ENCODE peak calls at places on chromosomes 2 and 18, in six cellular contexts. B is lower leg skin; I is CD8-positive, alpha-beta T cell; Z is WTC11; N is BJ; X is fibroblast of the aortic adventitia. G is an unnamed sample.

GRCh38 chr18:62577748-62578147 is 54.9 kb downstream of the ZCCHC2 start:
- DNase-seq in B (no peak), I (no peak), Z (no peak), X (no peak), N (no peak), G (no peak)

GRCh38 chr2:99940963-99941362 is 201.4 kb downstream of the AFF3 start:
- DNase-seq in N (peak; percentile 11), B (no peak), Z (no peak), X (peak; percentile 11), I (no peak), G (no peak)

GRCh38 chr2:479505-480161 is 191.7 kb upstream of the ALKAL2 start:
- DNase-seq in Z (no peak), N (no peak), B (no peak), I (no peak), X (no peak), G (no peak)

GRCh38 chr18:28204154-28204553 is 27.2 kb upstream of the CDH2 start:
- DNase-seq in I (no peak), Z (no peak), X (peak; percentile 95), N (peak; percentile 65), B (no peak), G (peak; percentile 28)

GRCh38 chr18:78237864-78238263 is 741.8 kb upstream of the SALL3 start:
- DNase-seq in Z (no peak), X (no peak), I (no peak), B (no peak), N (no peak), G (no peak)

GRCh38 chr2:172513524-172513900 is 42.4 kb upstream of the PDK1 start:
- DNase-seq in N (no peak), X (no peak), B (no peak), I (no peak), Z (no peak), G (no peak)

GRCh38 chr2:23283-23682 is 23.0 kb downstream of the FAM110C start:
- DNase-seq in N (no peak), I (no peak), B (no peak), X (no peak), Z (no peak), G (no peak)

GRCh38 chr2:226114436-226114835 is 685.2 kb downstream of the IRS1 start:
- DNase-seq in N (no peak), I (no peak), Z (no peak), X (peak; percentile 33), B (no peak), G (no peak)

GRCh38 chr2:71746946-71747501 is 293.7 kb downstream of the DYSF start:
- DNase-seq in Z (no peak), I (no peak), N (no peak), X (peak; percentile 73), B (peak; percentile 62), G (no peak)

GRCh38 chr18:66724664-66725356 is 120.9 kb upstream of the CDH19 start:
- DNase-seq in I (no peak), X (no peak), N (no peak), B (no peak), Z (no peak), G (no peak)

GRCh38 chr2:54839526-54840255 is 116.2 kb downstream of the EML6 start:
- DNase-seq in X (peak; percentile 6), I (no peak), B (no peak), Z (no peak), N (no peak), G (no peak)

GRCh38 chr2:176536739-176537138 is 267.5 kb downstream of the MTX2 start:
- DNase-seq in Z (no peak), X (no peak), N (no peak), B (no peak), I (no peak), G (no peak)

GRCh38 chr2:43977677-43978076 is 18.1 kb downstream of the LRPPRC start:
- DNase-seq in B (no peak), I (no peak), Z (no peak), X (no peak), N (no peak), G (no peak)

GRCh38 chr2:45938649-45939511 is 287.4 kb downstream of the PRKCE start:
- DNase-seq in I (no peak), B (peak; percentile 74), N (peak; percentile 86), X (peak; percentile 97), Z (no peak), G (peak; percentile 94)

GRCh38 chr2:222468338-222468737 is 44.0 kb downstream of the SGPP2 start:
- DNase-seq in X (no peak), I (no peak), B (no peak), N (no peak), Z (no peak), G (no peak)

GRCh38 chr2:36663851-36664715 is 32.4 kb upstream of the VIT start:
- DNase-seq in I (no peak), Z (no peak), B (no peak), N (peak; percentile 41), X (peak; percentile 86), G (peak; percentile 70)

GRCh38 chr18:28802546-28802945 is 625.6 kb upstream of the CDH2 start:
- DNase-seq in X (peak; percentile 32), B (no peak), I (no peak), Z (no peak), N (peak; percentile 6), G (no peak)

GRCh38 chr2:205982776-205983327 is 103.1 kb downstream of the INO80D start:
- DNase-seq in I (no peak), N (no peak), B (no peak), Z (no peak), X (no peak), G (no peak)

GRCh38 chr2:18883626-18884456 is 294.5 kb upstream of the NT5C1B start:
- DNase-seq in Z (peak; percentile 28), I (no peak), B (no peak), N (no peak), X (peak; percentile 35), G (no peak)
- TF ChIP-seq CTCF in Z (no peak), I (no peak), B (no peak), N (peak; percentile 50), X (peak; percentile 37), G (peak; percentile 32)

DNA sequence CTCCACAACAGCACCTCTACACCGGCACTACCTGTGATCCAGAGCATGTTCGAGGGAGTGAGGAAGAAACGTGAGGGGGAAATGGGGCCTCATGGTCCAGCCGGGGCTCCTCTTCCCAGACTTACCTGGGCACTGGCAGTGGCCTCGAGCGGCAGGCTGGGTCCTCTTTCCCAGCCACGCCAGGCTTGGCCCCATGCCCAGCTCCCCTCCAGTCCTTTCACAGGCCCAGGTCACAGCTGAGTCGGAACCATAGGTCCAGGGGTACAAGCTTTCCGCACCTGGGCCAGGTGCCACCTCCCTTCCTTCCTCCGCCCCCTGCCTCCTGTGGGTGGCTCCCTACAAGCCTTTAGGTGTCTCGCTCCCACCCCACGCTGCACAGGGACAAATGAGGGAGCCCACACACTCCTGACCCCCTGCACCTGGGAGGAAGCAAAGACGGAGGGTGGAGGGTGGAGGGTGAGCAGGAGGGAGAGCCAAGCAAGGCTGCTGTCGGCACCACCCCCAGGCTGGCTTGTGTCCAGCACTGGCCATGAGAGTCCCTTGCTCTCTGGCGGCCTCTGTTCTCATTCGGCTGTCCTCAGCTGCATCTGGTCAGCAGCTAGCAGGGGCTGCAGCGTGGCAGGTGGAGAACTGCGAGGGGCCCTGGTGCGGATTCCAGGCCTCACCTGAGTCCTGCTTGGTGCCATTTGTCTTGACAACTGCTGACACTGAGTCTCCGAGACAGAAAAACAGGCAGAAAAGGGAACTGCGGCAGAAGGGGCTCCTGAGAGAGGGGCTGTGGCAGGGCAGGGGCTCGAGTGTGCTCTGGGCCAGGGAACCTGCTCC is 26.8 kb downstream of the ADRA2B start:
- DNase-seq in X (no peak), N (no peak), I (no peak), B (peak; percentile 13), Z (no peak), G (no peak)
- TF ChIP-seq CTCF in X (no peak), N (no peak), I (no peak), B (no peak), Z (no peak), G (no peak)

DNA sequence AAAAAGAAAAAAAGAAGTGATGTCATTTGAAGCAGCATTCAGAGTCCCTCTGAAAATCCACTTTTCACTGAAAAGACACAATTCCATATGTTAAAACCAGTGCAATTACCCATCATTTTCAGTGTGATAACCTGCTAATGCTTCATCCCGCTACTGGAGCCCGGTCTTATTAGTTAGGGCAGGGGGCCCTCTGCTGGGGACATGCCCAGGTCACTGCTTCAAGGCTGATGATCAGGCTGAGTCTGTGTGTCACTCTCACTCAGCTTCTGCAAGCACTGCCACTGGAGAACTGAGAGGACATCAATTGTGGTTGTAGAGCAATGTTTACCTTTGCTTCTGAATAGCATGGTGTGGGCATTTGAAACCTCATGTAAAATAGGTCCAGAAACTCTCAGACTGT is 49.1 kb upstream of the NXPH2 start:
- DNase-seq in I (no peak), Z (peak; percentile 74), B (no peak), N (no peak), X (no peak), G (no peak)
- TF ChIP-seq CTCF in I (no peak), Z (peak; percentile 34), B (no peak), N (no peak), X (no peak), G (no peak)

DNA sequence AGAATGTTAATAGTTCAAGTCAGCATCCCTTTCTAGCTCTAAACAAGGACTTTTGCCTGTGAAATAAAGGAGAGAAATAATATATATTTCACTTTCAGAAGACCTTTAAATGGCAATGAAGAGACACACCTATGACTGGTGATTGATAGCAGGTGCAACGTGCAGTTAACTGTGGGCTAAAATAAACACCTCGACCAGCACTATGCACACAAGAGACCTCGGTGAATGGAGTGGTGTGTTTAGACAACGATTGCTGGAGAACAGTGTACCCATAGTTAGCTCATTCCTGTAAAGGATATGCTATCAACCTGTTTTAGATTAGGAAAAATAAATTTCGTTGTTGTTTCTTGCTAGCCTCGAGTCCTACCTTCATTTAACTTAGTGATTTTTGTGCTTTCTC is 143.4 kb downstream of the NR4A2 start:
- DNase-seq in Z (no peak), I (no peak), B (no peak), X (no peak), N (no peak), G (no peak)
- TF ChIP-seq CTCF in Z (no peak), I (no peak), B (no peak), X (no peak), N (no peak), G (no peak)

GRCh38 chr2:203463176-203463797 is 71.8 kb downstream of the RAPH1 start:
- DNase-seq in X (peak; percentile 80), Z (no peak), I (no peak), B (no peak), N (no peak), G (no peak)
- TF ChIP-seq CTCF in X (no peak), Z (no peak), I (no peak), B (no peak), N (no peak), G (no peak)

DNA sequence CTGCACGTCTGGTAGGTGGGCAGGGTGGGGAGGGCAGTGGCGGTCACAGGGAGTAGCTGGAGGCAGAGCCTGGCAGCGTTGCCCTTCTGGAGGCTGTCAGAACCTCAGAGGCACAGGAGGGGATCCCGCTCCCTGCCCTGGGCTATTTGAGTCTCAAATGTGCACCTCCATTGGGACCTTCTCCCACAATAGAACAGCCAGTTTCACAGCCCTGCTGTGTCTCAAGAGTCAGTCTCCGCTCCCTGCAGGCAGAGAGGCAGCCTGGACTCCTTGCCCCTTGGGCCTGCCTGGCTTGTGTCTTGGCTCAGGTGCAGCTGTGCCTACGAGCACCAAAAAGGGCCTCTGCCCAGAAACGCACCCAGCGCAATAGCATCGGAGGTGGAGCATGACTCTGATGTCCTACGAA is 57.4 kb downstream of the FAM168B start:
- DNase-seq in I (no peak), B (no peak), N (no peak), Z (no peak), X (no peak), G (no peak)
- TF ChIP-seq CTCF in I (no peak), B (no peak), N (no peak), Z (no peak), X (no peak), G (no peak)